ENCODE peak calls at places on chromosomes 12 and 14, in nine cellular contexts. One of them, this sample, is unnamed.

GRCh38 chr12:77760271-77761025 is 70.2 kb upstream of the NAV3 start:
- DNase-seq in nucleus accumbens: no peak
- DNase-seq in uterus: no peak
- DNase-seq in fibroblast of mammary gland: no peak
- DNase-seq in RPMI7951: no peak
- DNase-seq in tibial nerve: no peak
- DNase-seq in B cell: no peak
- DNase-seq in A549: no peak
- DNase-seq in midbrain: no peak
- DNase-seq in this sample: no peak

GRCh38 chr14:61188196-61188595 is 92.9 kb downstream of the TMEM30B start:
- DNase-seq in nucleus accumbens: no peak
- DNase-seq in uterus: no peak
- DNase-seq in fibroblast of mammary gland: no peak
- DNase-seq in RPMI7951: peak; percentile 51
- DNase-seq in tibial nerve: no peak
- DNase-seq in B cell: no peak
- DNase-seq in A549: peak; percentile 41
- DNase-seq in midbrain: no peak
- DNase-seq in this sample: no peak

GRCh38 chr12:128557231-128557630 is 266.5 kb downstream of the SLC15A4 start:
- DNase-seq in nucleus accumbens: no peak
- DNase-seq in uterus: no peak
- DNase-seq in fibroblast of mammary gland: no peak
- DNase-seq in RPMI7951: no peak
- DNase-seq in tibial nerve: no peak
- DNase-seq in B cell: no peak
- DNase-seq in A549: no peak
- DNase-seq in midbrain: no peak
- DNase-seq in this sample: no peak

GRCh38 chr14:77099425-77100167 is 1.5 kb downstream of the CIPC start:
- DNase-seq in nucleus accumbens: no peak
- DNase-seq in uterus: no peak
- DNase-seq in fibroblast of mammary gland: peak; percentile 83
- DNase-seq in RPMI7951: peak; percentile 75
- DNase-seq in tibial nerve: no peak
- DNase-seq in B cell: no peak
- DNase-seq in A549: no peak
- DNase-seq in midbrain: peak; percentile 74
- DNase-seq in this sample: no peak

GRCh38 chr14:54206477-54206876 is 190.3 kb upstream of the CDKN3 start:
- DNase-seq in nucleus accumbens: no peak
- DNase-seq in uterus: no peak
- DNase-seq in fibroblast of mammary gland: no peak
- DNase-seq in RPMI7951: no peak
- DNase-seq in tibial nerve: no peak
- DNase-seq in B cell: no peak
- DNase-seq in A549: no peak
- DNase-seq in midbrain: no peak
- DNase-seq in this sample: no peak

GRCh38 chr12:107598906-107599305 is 86.7 kb upstream of the PWP1 start:
- DNase-seq in nucleus accumbens: no peak
- DNase-seq in uterus: no peak
- DNase-seq in fibroblast of mammary gland: no peak
- DNase-seq in RPMI7951: no peak
- DNase-seq in tibial nerve: no peak
- DNase-seq in B cell: no peak
- DNase-seq in A549: no peak
- DNase-seq in midbrain: no peak
- DNase-seq in this sample: no peak

GRCh38 chr12:106303202-106303820 is 778 bp downstream of the TCP11L2 start:
- DNase-seq in nucleus accumbens: peak; percentile 70
- DNase-seq in uterus: peak; percentile 86
- DNase-seq in fibroblast of mammary gland: peak; percentile 58
- DNase-seq in RPMI7951: peak; percentile 59
- DNase-seq in tibial nerve: peak; percentile 75
- DNase-seq in B cell: peak; percentile 93
- DNase-seq in A549: peak; percentile 61
- DNase-seq in midbrain: peak; percentile 75
- DNase-seq in this sample: peak; percentile 44

GRCh38 chr12:105221588-105222325 is 14.2 kb downstream of the APPL2 start:
- DNase-seq in nucleus accumbens: no peak
- DNase-seq in uterus: no peak
- DNase-seq in fibroblast of mammary gland: no peak
- DNase-seq in RPMI7951: no peak
- DNase-seq in tibial nerve: no peak
- DNase-seq in B cell: no peak
- DNase-seq in A549: no peak
- DNase-seq in midbrain: no peak
- DNase-seq in this sample: no peak

GRCh38 chr12:70540996-70541395 is 96.2 kb downstream of the PTPRB start:
- DNase-seq in nucleus accumbens: no peak
- DNase-seq in uterus: no peak
- DNase-seq in fibroblast of mammary gland: no peak
- DNase-seq in RPMI7951: no peak
- DNase-seq in tibial nerve: no peak
- DNase-seq in B cell: no peak
- DNase-seq in A549: no peak
- DNase-seq in midbrain: no peak
- DNase-seq in this sample: no peak

GRCh38 chr12:124328116-124328515 is 33.2 kb downstream of the RFLNA start:
- DNase-seq in nucleus accumbens: no peak
- DNase-seq in uterus: no peak
- DNase-seq in fibroblast of mammary gland: no peak
- DNase-seq in RPMI7951: no peak
- DNase-seq in tibial nerve: no peak
- DNase-seq in B cell: no peak
- DNase-seq in A549: no peak
- DNase-seq in midbrain: no peak
- DNase-seq in this sample: no peak

GRCh38 chr14:64637735-64638473 is 66.3 kb upstream of the PLEKHG3 start:
- DNase-seq in nucleus accumbens: no peak
- DNase-seq in uterus: no peak
- DNase-seq in fibroblast of mammary gland: peak; percentile 12
- DNase-seq in RPMI7951: no peak
- DNase-seq in tibial nerve: no peak
- DNase-seq in B cell: no peak
- DNase-seq in A549: no peak
- DNase-seq in midbrain: no peak
- DNase-seq in this sample: no peak

GRCh38 chr14:61699092-61699491 is 3.8 kb downstream of the HIF1A start:
- DNase-seq in nucleus accumbens: no peak
- DNase-seq in uterus: no peak
- DNase-seq in fibroblast of mammary gland: no peak
- DNase-seq in RPMI7951: no peak
- DNase-seq in tibial nerve: no peak
- DNase-seq in B cell: no peak
- DNase-seq in A549: no peak
- DNase-seq in midbrain: no peak
- DNase-seq in this sample: no peak

GRCh38 chr12:128509170-128509569 is 242.2 kb downstream of the TMEM132C start:
- DNase-seq in nucleus accumbens: no peak
- DNase-seq in uterus: no peak
- DNase-seq in fibroblast of mammary gland: no peak
- DNase-seq in RPMI7951: no peak
- DNase-seq in tibial nerve: no peak
- DNase-seq in B cell: no peak
- DNase-seq in A549: no peak
- DNase-seq in midbrain: no peak
- DNase-seq in this sample: no peak

GRCh38 chr12:70364695-70365397 is 1.2 kb upstream of the KCNMB4 start:
- DNase-seq in nucleus accumbens: no peak
- DNase-seq in uterus: no peak
- DNase-seq in fibroblast of mammary gland: no peak
- DNase-seq in RPMI7951: no peak
- DNase-seq in tibial nerve: no peak
- DNase-seq in B cell: no peak
- DNase-seq in A549: peak; percentile 19
- DNase-seq in midbrain: no peak
- DNase-seq in this sample: no peak

GRCh38 chr12:24822121-24822899 is 126.6 kb downstream of the BCAT1 start:
- DNase-seq in nucleus accumbens: no peak
- DNase-seq in uterus: no peak
- DNase-seq in fibroblast of mammary gland: peak; percentile 92
- DNase-seq in RPMI7951: peak; percentile 70
- DNase-seq in tibial nerve: no peak
- DNase-seq in B cell: no peak
- DNase-seq in A549: no peak
- DNase-seq in midbrain: no peak
- DNase-seq in this sample: no peak

GRCh38 chr12:89245090-89245489 is 107.2 kb downstream of the DUSP6 start:
- DNase-seq in nucleus accumbens: no peak
- DNase-seq in uterus: no peak
- DNase-seq in fibroblast of mammary gland: no peak
- DNase-seq in RPMI7951: no peak
- DNase-seq in tibial nerve: no peak
- DNase-seq in B cell: no peak
- DNase-seq in A549: no peak
- DNase-seq in midbrain: no peak
- DNase-seq in this sample: peak; percentile 98

GRCh38 chr12:29782285-29782820 is 1.4 kb downstream of the TMTC1 start:
- DNase-seq in nucleus accumbens: no peak
- DNase-seq in uterus: peak; percentile 34
- DNase-seq in fibroblast of mammary gland: peak; percentile 90
- DNase-seq in RPMI7951: no peak
- DNase-seq in tibial nerve: no peak
- DNase-seq in B cell: no peak
- DNase-seq in A549: no peak
- DNase-seq in midbrain: peak; percentile 38
- DNase-seq in this sample: no peak

GRCh38 chr12:5783274-5783920 is 161.7 kb downstream of the ANO2 start:
- DNase-seq in nucleus accumbens: no peak
- DNase-seq in uterus: no peak
- DNase-seq in fibroblast of mammary gland: no peak
- DNase-seq in RPMI7951: no peak
- DNase-seq in tibial nerve: no peak
- DNase-seq in B cell: no peak
- DNase-seq in A549: no peak
- DNase-seq in midbrain: no peak
- DNase-seq in this sample: no peak

GRCh38 chr12:47903151-47903611 is 1.6 kb downstream of the VDR start:
- DNase-seq in nucleus accumbens: no peak
- DNase-seq in uterus: no peak
- DNase-seq in fibroblast of mammary gland: peak; percentile 76
- DNase-seq in RPMI7951: peak; percentile 68
- DNase-seq in tibial nerve: no peak
- DNase-seq in B cell: no peak
- DNase-seq in A549: no peak
- DNase-seq in midbrain: no peak
- DNase-seq in this sample: no peak

GRCh38 chr14:75298187-75298985 is 19.8 kb downstream of the FOS start:
- DNase-seq in nucleus accumbens: no peak
- DNase-seq in uterus: peak; percentile 83
- DNase-seq in fibroblast of mammary gland: peak; percentile 33
- DNase-seq in RPMI7951: no peak
- DNase-seq in tibial nerve: peak; percentile 58
- DNase-seq in B cell: no peak
- DNase-seq in A549: no peak
- DNase-seq in midbrain: peak; percentile 5
- DNase-seq in this sample: no peak

GRCh38 chr12:123398177-123398916 is 14.4 kb downstream of the KMT5A start:
- DNase-seq in nucleus accumbens: peak; percentile 12
- DNase-seq in uterus: peak; percentile 31
- DNase-seq in fibroblast of mammary gland: peak; percentile 92
- DNase-seq in RPMI7951: no peak
- DNase-seq in tibial nerve: peak; percentile 32
- DNase-seq in B cell: no peak
- DNase-seq in A549: no peak
- DNase-seq in midbrain: no peak
- DNase-seq in this sample: no peak

GRCh38 chr14:37889087-37889486 is 293.7 kb downstream of the TTC6 start:
- DNase-seq in nucleus accumbens: no peak
- DNase-seq in uterus: no peak
- DNase-seq in fibroblast of mammary gland: no peak
- DNase-seq in RPMI7951: no peak
- DNase-seq in tibial nerve: no peak
- DNase-seq in B cell: no peak
- DNase-seq in A549: no peak
- DNase-seq in midbrain: no peak
- DNase-seq in this sample: no peak

GRCh38 chr12:11762723-11763326 is 113.4 kb downstream of the ETV6 start:
- DNase-seq in nucleus accumbens: no peak
- DNase-seq in uterus: no peak
- DNase-seq in fibroblast of mammary gland: no peak
- DNase-seq in RPMI7951: no peak
- DNase-seq in tibial nerve: no peak
- DNase-seq in B cell: peak; percentile 57
- DNase-seq in A549: no peak
- DNase-seq in midbrain: no peak
- DNase-seq in this sample: no peak

GRCh38 chr12:83140135-83140534 is 453.4 kb downstream of the TMTC2 start:
- DNase-seq in nucleus accumbens: no peak
- DNase-seq in uterus: no peak
- DNase-seq in fibroblast of mammary gland: no peak
- DNase-seq in RPMI7951: no peak
- DNase-seq in tibial nerve: no peak
- DNase-seq in B cell: no peak
- DNase-seq in A549: no peak
- DNase-seq in midbrain: no peak
- DNase-seq in this sample: no peak

GRCh38 chr12:79451988-79452387 is 238.8 kb downstream of the PAWR start:
- DNase-seq in nucleus accumbens: no peak
- DNase-seq in uterus: peak; percentile 86
- DNase-seq in fibroblast of mammary gland: peak; percentile 97
- DNase-seq in RPMI7951: peak; percentile 96
- DNase-seq in tibial nerve: peak; percentile 20
- DNase-seq in B cell: no peak
- DNase-seq in A549: peak; percentile 64
- DNase-seq in midbrain: peak; percentile 2
- DNase-seq in this sample: no peak

GRCh38 chr14:92253381-92253894 is 69.5 kb upstream of the SLC24A4 start:
- DNase-seq in nucleus accumbens: no peak
- DNase-seq in uterus: no peak
- DNase-seq in fibroblast of mammary gland: no peak
- DNase-seq in RPMI7951: no peak
- DNase-seq in tibial nerve: no peak
- DNase-seq in B cell: no peak
- DNase-seq in A549: peak; percentile 6
- DNase-seq in midbrain: peak; percentile 7
- DNase-seq in this sample: no peak

GRCh38 chr12:49322708-49323523 is at the start of gene TROAP:
- DNase-seq in nucleus accumbens: peak; percentile 95
- DNase-seq in uterus: peak; percentile 96
- DNase-seq in fibroblast of mammary gland: peak; percentile 98
- DNase-seq in RPMI7951: peak; percentile 97
- DNase-seq in tibial nerve: peak; percentile 92
- DNase-seq in B cell: peak; percentile 98
- DNase-seq in A549: peak; percentile 98
- DNase-seq in midbrain: peak; percentile 99
- DNase-seq in this sample: peak; percentile 98

GRCh38 chr12:66090157-66090556 is 40.4 kb downstream of the LLPH start:
- DNase-seq in nucleus accumbens: no peak
- DNase-seq in uterus: no peak
- DNase-seq in fibroblast of mammary gland: no peak
- DNase-seq in RPMI7951: no peak
- DNase-seq in tibial nerve: no peak
- DNase-seq in B cell: no peak
- DNase-seq in A549: no peak
- DNase-seq in midbrain: no peak
- DNase-seq in this sample: no peak

GRCh38 chr12:101697930-101698781 is 716 bp downstream of the CHPT1 start:
- DNase-seq in nucleus accumbens: peak; percentile 62
- DNase-seq in uterus: peak; percentile 46
- DNase-seq in fibroblast of mammary gland: peak; percentile 34
- DNase-seq in RPMI7951: peak; percentile 57
- DNase-seq in tibial nerve: peak; percentile 20
- DNase-seq in B cell: peak; percentile 43
- DNase-seq in A549: peak; percentile 46
- DNase-seq in midbrain: peak; percentile 33
- DNase-seq in this sample: no peak

GRCh38 chr12:82952946-82953345 is 266.2 kb downstream of the TMTC2 start:
- DNase-seq in nucleus accumbens: no peak
- DNase-seq in uterus: no peak
- DNase-seq in fibroblast of mammary gland: no peak
- DNase-seq in RPMI7951: no peak
- DNase-seq in tibial nerve: no peak
- DNase-seq in B cell: no peak
- DNase-seq in A549: no peak
- DNase-seq in midbrain: no peak
- DNase-seq in this sample: no peak

GRCh38 chr12:25242981-25243764 is 7.6 kb downstream of the KRAS start:
- DNase-seq in nucleus accumbens: no peak
- DNase-seq in uterus: no peak
- DNase-seq in fibroblast of mammary gland: peak; percentile 35
- DNase-seq in RPMI7951: no peak
- DNase-seq in tibial nerve: no peak
- DNase-seq in B cell: no peak
- DNase-seq in A549: no peak
- DNase-seq in midbrain: no peak
- DNase-seq in this sample: no peak

This sample was measured in Jurkat, Clone E6-1.